ENCODE peak calls at places on chromosomes 5 and 9, in six cellular contexts. K is KG1; G is activated naive CD8-positive, alpha-beta T cell treated with anti-CD3 and anti-CD28 coated beads for 36 hours; N is activated T-helper 9 cell treated with anti-CD3 and anti-CD28 coated beads, Interleukin-2, amount 50 U/mL, for 16 hours; C is sigmoid colon; B is pancreas. Q is an unnamed sample.

GRCh38 chr9:95091971-95092320 is 225.6 kb downstream of the FANCC start:
- DNase-seq in K (no peak), G (no peak), N (no peak), C (no peak), B (no peak), Q (peak; percentile 37)

GRCh38 chr5:73673161-73673591 is 47.2 kb downstream of the ARHGEF28 start:
- DNase-seq in K (no peak), G (no peak), N (no peak), C (no peak), B (no peak), Q (peak; percentile 72)

GRCh38 chr5:995318-995717 is 13.3 kb upstream of the NKD2 start:
- DNase-seq in K (no peak), G (no peak), N (no peak), C (no peak), B (no peak), Q (no peak)

GRCh38 chr9:35749515-35750255 is 598 bp downstream of the RGP1 start:
- DNase-seq in K (no peak), G (peak; percentile 52), N (no peak), C (no peak), B (peak; percentile 49), Q (peak; percentile 40)

GRCh38 chr5:81065492-81065891 is 105.3 kb downstream of the RASGRF2 start:
- DNase-seq in K (no peak), G (no peak), N (no peak), C (no peak), B (no peak), Q (no peak)

GRCh38 chr9:131800885-131801284 is 61.0 kb upstream of the RAPGEF1 start:
- DNase-seq in K (no peak), G (no peak), N (no peak), C (no peak), B (no peak), Q (no peak)

GRCh38 chr5:112205840-112206239 is 213.2 kb downstream of the EPB41L4A start:
- DNase-seq in K (no peak), G (no peak), N (no peak), C (no peak), B (no peak), Q (no peak)

GRCh38 chr5:120463991-120464626 is at the start of gene PRR16:
- DNase-seq in K (no peak), G (peak; percentile 52), N (no peak), C (peak; percentile 64), B (no peak), Q (peak; percentile 73)

GRCh38 chr9:32581512-32582143 is 8.7 kb upstream of the NDUFB6 start:
- DNase-seq in K (peak; percentile 55), G (peak; percentile 2), N (no peak), C (no peak), B (peak; percentile 12), Q (peak; percentile 79)

GRCh38 chr9:68584110-68585033 is 43.7 kb upstream of the TMEM252 start:
- DNase-seq in K (peak; percentile 78), G (peak; percentile 74), N (peak; percentile 66), C (peak; percentile 89), B (peak; percentile 78), Q (peak; percentile 87)

GRCh38 chr9:38280251-38280800 is 112.2 kb upstream of the ALDH1B1 start:
- DNase-seq in K (no peak), G (no peak), N (no peak), C (no peak), B (no peak), Q (no peak)

GRCh38 chr5:172102913-172103629 is 85.0 kb downstream of the STK10 start:
- DNase-seq in K (no peak), G (no peak), N (no peak), C (peak; percentile 89), B (no peak), Q (peak; percentile 98)

GRCh38 chr5:157204765-157205164 is 24.1 kb downstream of the ITK start:
- DNase-seq in K (no peak), G (no peak), N (no peak), C (no peak), B (no peak), Q (no peak)

GRCh38 chr9:77953590-77953989 is 78.0 kb downstream of the GNAQ start:
- DNase-seq in K (no peak), G (no peak), N (no peak), C (no peak), B (no peak), Q (no peak)

GRCh38 chr5:178630475-178630930 is 3.7 kb upstream of the CLK4 start:
- DNase-seq in K (no peak), G (no peak), N (no peak), C (no peak), B (no peak), Q (peak; percentile 87)

GRCh38 chr9:108511200-108511756 is 344.5 kb downstream of the ACTL7B start:
- DNase-seq in K (no peak), G (no peak), N (no peak), C (no peak), B (no peak), Q (peak; percentile 53)

GRCh38 chr9:116390306-116391228 is 237.0 kb downstream of the PAPPA start:
- DNase-seq in K (no peak), G (no peak), N (no peak), C (no peak), B (no peak), Q (no peak)

GRCh38 chr9:102185962-102186361 is 447.5 kb upstream of the GRIN3A start:
- DNase-seq in K (no peak), G (no peak), N (no peak), C (no peak), B (no peak), Q (no peak)

GRCh38 chr5:15002183-15002582 is 130.6 kb upstream of the ANKH start:
- DNase-seq in K (no peak), G (no peak), N (no peak), C (no peak), B (no peak), Q (no peak)

GRCh38 chr9:18237776-18238175 is 236.2 kb upstream of the ADAMTSL1 start:
- DNase-seq in K (no peak), G (no peak), N (no peak), C (no peak), B (no peak), Q (no peak)

GRCh38 chr9:77180056-77180455 is 2.7 kb downstream of the VPS13A start:
- DNase-seq in K (no peak), G (no peak), N (no peak), C (no peak), B (no peak), Q (no peak)

GRCh38 chr9:114287763-114288232 is 35.1 kb upstream of the ORM1 start:
- DNase-seq in K (no peak), G (no peak), N (no peak), C (peak; percentile 59), B (no peak), Q (no peak)

GRCh38 chr5:92907914-92908606 is 673.0 kb downstream of the NR2F1-AS1 start:
- DNase-seq in K (no peak), G (no peak), N (no peak), C (no peak), B (no peak), Q (no peak)

GRCh38 chr9:105299190-105299854 is 54.9 kb downstream of the SLC44A1 start:
- DNase-seq in K (no peak), G (no peak), N (no peak), C (no peak), B (no peak), Q (peak; percentile 95)

GRCh38 chr9:18456624-18457237 is 17.2 kb upstream of the ADAMTSL1 start:
- DNase-seq in K (no peak), G (no peak), N (no peak), C (no peak), B (no peak), Q (no peak)

GRCh38 chr9:124801356-124801755 is 24.4 kb downstream of the OLFML2A start:
- DNase-seq in K (no peak), G (no peak), N (no peak), C (no peak), B (no peak), Q (no peak)

GRCh38 chr5:116557669-116558271 is 16.9 kb downstream of the SEMA6A start:
- DNase-seq in K (no peak), G (no peak), N (no peak), C (no peak), B (no peak), Q (peak; percentile 49)

Q was measured in epithelial cell of esophagus.